ENCODE peak calls at places on chromosomes 13 and 19, in six cellular contexts. One of them, this sample, is unnamed.

GRCh38 chr13:67299072-67299635 is 69.0 kb upstream of the PCDH9 start:
- DNase-seq in small intestine: no peak
- DNase-seq in MM.1S: no peak
- DNase-seq in Caco-2: no peak
- DNase-seq in BE2C: no peak
- DNase-seq in fibroblast of villous mesenchyme: peak
- DNase-seq in this sample: no peak

GRCh38 chr13:111360452-111360851 is 40.0 kb downstream of the TEX29 start:
- DNase-seq in small intestine: no peak
- DNase-seq in MM.1S: no peak
- DNase-seq in Caco-2: no peak
- DNase-seq in BE2C: no peak
- DNase-seq in fibroblast of villous mesenchyme: no peak
- DNase-seq in this sample: no peak

GRCh38 chr19:42125536-42125935 is 6.7 kb downstream of the POU2F2 start:
- DNase-seq in small intestine: no peak
- DNase-seq in MM.1S: no peak
- DNase-seq in Caco-2: no peak
- DNase-seq in BE2C: no peak
- DNase-seq in fibroblast of villous mesenchyme: no peak
- DNase-seq in this sample: no peak

GRCh38 chr13:28964831-28965230 is 144.7 kb downstream of the MTUS2 start:
- DNase-seq in small intestine: no peak
- DNase-seq in MM.1S: no peak
- DNase-seq in Caco-2: no peak
- DNase-seq in BE2C: no peak
- DNase-seq in fibroblast of villous mesenchyme: no peak
- DNase-seq in this sample: no peak

GRCh38 chr19:10701955-10702307 is 692 bp downstream of the QTRT1 start:
- DNase-seq in small intestine: no peak
- DNase-seq in MM.1S: peak
- DNase-seq in Caco-2: no peak
- DNase-seq in BE2C: peak
- DNase-seq in fibroblast of villous mesenchyme: no peak
- DNase-seq in this sample: no peak

GRCh38 chr19:39411832-39412099 is 703 bp upstream of the PLEKHG2 start:
- DNase-seq in small intestine: peak
- DNase-seq in MM.1S: peak
- DNase-seq in Caco-2: peak
- DNase-seq in BE2C: peak
- DNase-seq in fibroblast of villous mesenchyme: peak
- DNase-seq in this sample: peak

GRCh38 chr13:114318624-114319023 is 4.3 kb downstream of the CHAMP1 start:
- DNase-seq in small intestine: no peak
- DNase-seq in MM.1S: no peak
- DNase-seq in Caco-2: no peak
- DNase-seq in BE2C: no peak
- DNase-seq in fibroblast of villous mesenchyme: no peak
- DNase-seq in this sample: no peak

GRCh38 chr13:48559638-48560320 is 26.9 kb upstream of the RCBTB2 start:
- DNase-seq in small intestine: no peak
- DNase-seq in MM.1S: no peak
- DNase-seq in Caco-2: no peak
- DNase-seq in BE2C: no peak
- DNase-seq in fibroblast of villous mesenchyme: peak
- DNase-seq in this sample: no peak

GRCh38 chr19:4415352-4415751 is 12.9 kb downstream of the CHAF1A start:
- DNase-seq in small intestine: peak
- DNase-seq in MM.1S: no peak
- DNase-seq in Caco-2: no peak
- DNase-seq in BE2C: no peak
- DNase-seq in fibroblast of villous mesenchyme: peak
- DNase-seq in this sample: no peak

GRCh38 chr13:110301606-110302131 is 5.3 kb downstream of the COL4A1 start:
- DNase-seq in small intestine: no peak
- DNase-seq in MM.1S: no peak
- DNase-seq in Caco-2: no peak
- DNase-seq in BE2C: no peak
- DNase-seq in fibroblast of villous mesenchyme: peak
- DNase-seq in this sample: no peak

GRCh38 chr13:51747438-51748434 is 56.2 kb downstream of the DHRS12 start:
- DNase-seq in small intestine: no peak
- DNase-seq in MM.1S: no peak
- DNase-seq in Caco-2: no peak
- DNase-seq in BE2C: no peak
- DNase-seq in fibroblast of villous mesenchyme: no peak
- DNase-seq in this sample: no peak

GRCh38 chr19:5131866-5132561 is 163.1 kb downstream of the KDM4B start:
- DNase-seq in small intestine: no peak
- DNase-seq in MM.1S: no peak
- DNase-seq in Caco-2: peak
- DNase-seq in BE2C: no peak
- DNase-seq in fibroblast of villous mesenchyme: no peak
- DNase-seq in this sample: peak

GRCh38 chr13:23180711-23181110 is at the start of gene SGCG:
- DNase-seq in small intestine: no peak
- DNase-seq in MM.1S: no peak
- DNase-seq in Caco-2: no peak
- DNase-seq in BE2C: no peak
- DNase-seq in fibroblast of villous mesenchyme: no peak
- DNase-seq in this sample: no peak

GRCh38 chr13:99985886-99986527 is 4.4 kb downstream of the ZIC2 start:
- DNase-seq in small intestine: no peak
- DNase-seq in MM.1S: no peak
- DNase-seq in Caco-2: no peak
- DNase-seq in BE2C: no peak
- DNase-seq in fibroblast of villous mesenchyme: no peak
- DNase-seq in this sample: no peak

GRCh38 chr13:49694446-49694845 is 3.2 kb upstream of the EBPL start:
- DNase-seq in small intestine: no peak
- DNase-seq in MM.1S: no peak
- DNase-seq in Caco-2: no peak
- DNase-seq in BE2C: no peak
- DNase-seq in fibroblast of villous mesenchyme: no peak
- DNase-seq in this sample: no peak

GRCh38 chr19:47447470-47448359 is 24.0 kb downstream of the SLC8A2 start:
- DNase-seq in small intestine: peak
- DNase-seq in MM.1S: no peak
- DNase-seq in Caco-2: peak
- DNase-seq in BE2C: peak
- DNase-seq in fibroblast of villous mesenchyme: peak
- DNase-seq in this sample: peak

GRCh38 chr19:51219307-51219706 is 5.6 kb upstream of the CD33 start:
- DNase-seq in small intestine: no peak
- DNase-seq in MM.1S: no peak
- DNase-seq in Caco-2: no peak
- DNase-seq in BE2C: no peak
- DNase-seq in fibroblast of villous mesenchyme: no peak
- DNase-seq in this sample: no peak

GRCh38 chr19:6238643-6239281 is 41.0 kb downstream of the MLLT1 start:
- DNase-seq in small intestine: no peak
- DNase-seq in MM.1S: no peak
- DNase-seq in Caco-2: no peak
- DNase-seq in BE2C: peak
- DNase-seq in fibroblast of villous mesenchyme: no peak
- DNase-seq in this sample: no peak

GRCh38 chr13:80312967-80313366 is 28.0 kb downstream of the SPRY2 start:
- DNase-seq in small intestine: no peak
- DNase-seq in MM.1S: no peak
- DNase-seq in Caco-2: no peak
- DNase-seq in BE2C: no peak
- DNase-seq in fibroblast of villous mesenchyme: no peak
- DNase-seq in this sample: no peak

GRCh38 chr19:14097532-14098151 is 7.1 kb upstream of the SAMD1 start:
- DNase-seq in small intestine: no peak
- DNase-seq in MM.1S: no peak
- DNase-seq in Caco-2: peak
- DNase-seq in BE2C: no peak
- DNase-seq in fibroblast of villous mesenchyme: no peak
- DNase-seq in this sample: no peak

GRCh38 chr19:42555801-42556200 is 27.5 kb upstream of the CEACAM1 start:
- DNase-seq in small intestine: no peak
- DNase-seq in MM.1S: no peak
- DNase-seq in Caco-2: no peak
- DNase-seq in BE2C: no peak
- DNase-seq in fibroblast of villous mesenchyme: no peak
- DNase-seq in this sample: no peak

GRCh38 chr13:49840667-49841066 is 48.2 kb upstream of the KPNA3 start:
- DNase-seq in small intestine: no peak
- DNase-seq in MM.1S: no peak
- DNase-seq in Caco-2: no peak
- DNase-seq in BE2C: no peak
- DNase-seq in fibroblast of villous mesenchyme: no peak
- DNase-seq in this sample: no peak

GRCh38 chr19:38869160-38869835 is 8.8 kb downstream of the RINL start:
- DNase-seq in small intestine: no peak
- DNase-seq in MM.1S: no peak
- DNase-seq in Caco-2: no peak
- DNase-seq in BE2C: peak
- DNase-seq in fibroblast of villous mesenchyme: no peak
- DNase-seq in this sample: no peak

GRCh38 chr19:18457478-18458331 is 19.8 kb upstream of the ISYNA1 start:
- DNase-seq in small intestine: no peak
- DNase-seq in MM.1S: no peak
- DNase-seq in Caco-2: no peak
- DNase-seq in BE2C: no peak
- DNase-seq in fibroblast of villous mesenchyme: no peak
- DNase-seq in this sample: no peak

GRCh38 chr13:74015137-74015536 is 119.1 kb downstream of the KLF12 start:
- DNase-seq in small intestine: no peak
- DNase-seq in MM.1S: no peak
- DNase-seq in Caco-2: no peak
- DNase-seq in BE2C: no peak
- DNase-seq in fibroblast of villous mesenchyme: no peak
- DNase-seq in this sample: peak

GRCh38 chr13:23516190-23516589 is 54.0 kb upstream of the TNFRSF19 start:
- DNase-seq in small intestine: no peak
- DNase-seq in MM.1S: no peak
- DNase-seq in Caco-2: no peak
- DNase-seq in BE2C: no peak
- DNase-seq in fibroblast of villous mesenchyme: no peak
- DNase-seq in this sample: no peak

GRCh38 chr19:33234092-33234491 is 8.4 kb upstream of the SLC7A10 start:
- DNase-seq in small intestine: no peak
- DNase-seq in MM.1S: no peak
- DNase-seq in Caco-2: no peak
- DNase-seq in BE2C: no peak
- DNase-seq in fibroblast of villous mesenchyme: no peak
- DNase-seq in this sample: no peak

GRCh38 chr13:77506874-77507273 is 28.6 kb upstream of the SCEL start:
- DNase-seq in small intestine: no peak
- DNase-seq in MM.1S: peak
- DNase-seq in Caco-2: no peak
- DNase-seq in BE2C: no peak
- DNase-seq in fibroblast of villous mesenchyme: no peak
- DNase-seq in this sample: no peak

GRCh38 chr19:6534451-6535093 is 3.7 kb downstream of the TNFSF9 start:
- DNase-seq in small intestine: no peak
- DNase-seq in MM.1S: no peak
- DNase-seq in Caco-2: no peak
- DNase-seq in BE2C: no peak
- DNase-seq in fibroblast of villous mesenchyme: no peak
- DNase-seq in this sample: no peak

GRCh38 chr19:50173144-50173543 is 10.1 kb upstream of the IZUMO2 start:
- DNase-seq in small intestine: peak
- DNase-seq in MM.1S: peak
- DNase-seq in Caco-2: peak
- DNase-seq in BE2C: no peak
- DNase-seq in fibroblast of villous mesenchyme: no peak
- DNase-seq in this sample: no peak

DNA sequence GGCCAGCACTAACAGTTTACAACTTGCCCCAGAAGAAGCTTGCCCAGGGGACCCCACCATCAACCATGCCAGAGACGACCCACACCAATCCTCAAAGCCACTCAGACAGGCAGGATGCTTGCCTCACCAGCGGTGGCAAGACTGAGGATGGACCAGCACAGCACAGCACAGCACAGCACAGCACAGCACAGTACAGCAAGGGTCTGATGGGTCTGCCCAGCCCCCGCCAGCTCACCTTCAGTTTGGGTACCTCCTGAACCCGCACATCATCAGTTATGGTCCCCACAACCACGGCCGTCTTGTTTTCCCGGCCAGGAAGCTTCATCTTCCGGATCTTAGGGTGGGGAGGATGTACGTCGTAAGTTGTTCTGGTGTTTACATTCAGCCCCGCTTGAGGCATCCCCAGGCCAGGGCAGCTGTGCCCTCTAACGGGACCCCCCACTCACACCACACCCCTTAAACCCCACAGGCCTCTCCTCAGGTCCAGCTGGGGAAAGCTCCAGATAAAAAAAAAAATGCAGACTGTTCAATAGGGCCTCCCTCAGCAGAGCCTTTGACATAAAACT is 1.7 kb upstream of the FAM83E start:
- DNase-seq in small intestine: no peak
- DNase-seq in MM.1S: no peak
- DNase-seq in Caco-2: no peak
- DNase-seq in BE2C: no peak
- DNase-seq in fibroblast of villous mesenchyme: no peak
- DNase-seq in this sample: no peak
- H3K4me3 ChIP-seq in small intestine: no peak
- H3K4me3 ChIP-seq in MM.1S: no peak
- H3K4me3 ChIP-seq in Caco-2: no peak
- H3K4me3 ChIP-seq in BE2C: peak
- H3K4me3 ChIP-seq in fibroblast of villous mesenchyme: peak
- H3K4me3 ChIP-seq in this sample: no peak

GRCh38 chr13:90928109-90928508 is 419.4 kb upstream of the MIR17HG start:
- DNase-seq in small intestine: no peak
- DNase-seq in MM.1S: no peak
- DNase-seq in Caco-2: no peak
- DNase-seq in BE2C: no peak
- DNase-seq in fibroblast of villous mesenchyme: no peak
- DNase-seq in this sample: no peak
- H3K4me3 ChIP-seq in small intestine: no peak
- H3K4me3 ChIP-seq in MM.1S: no peak
- H3K4me3 ChIP-seq in Caco-2: no peak
- H3K4me3 ChIP-seq in BE2C: no peak
- H3K4me3 ChIP-seq in fibroblast of villous mesenchyme: no peak
- H3K4me3 ChIP-seq in this sample: no peak

GRCh38 chr19:35138305-35138799 is 272 bp upstream of the FXYD1 start:
- DNase-seq in small intestine: no peak
- DNase-seq in MM.1S: no peak
- DNase-seq in Caco-2: no peak
- DNase-seq in BE2C: no peak
- DNase-seq in fibroblast of villous mesenchyme: peak
- DNase-seq in this sample: no peak
- H3K4me3 ChIP-seq in small intestine: no peak
- H3K4me3 ChIP-seq in MM.1S: no peak
- H3K4me3 ChIP-seq in Caco-2: no peak
- H3K4me3 ChIP-seq in BE2C: no peak
- H3K4me3 ChIP-seq in fibroblast of villous mesenchyme: no peak
- H3K4me3 ChIP-seq in this sample: no peak

DNA sequence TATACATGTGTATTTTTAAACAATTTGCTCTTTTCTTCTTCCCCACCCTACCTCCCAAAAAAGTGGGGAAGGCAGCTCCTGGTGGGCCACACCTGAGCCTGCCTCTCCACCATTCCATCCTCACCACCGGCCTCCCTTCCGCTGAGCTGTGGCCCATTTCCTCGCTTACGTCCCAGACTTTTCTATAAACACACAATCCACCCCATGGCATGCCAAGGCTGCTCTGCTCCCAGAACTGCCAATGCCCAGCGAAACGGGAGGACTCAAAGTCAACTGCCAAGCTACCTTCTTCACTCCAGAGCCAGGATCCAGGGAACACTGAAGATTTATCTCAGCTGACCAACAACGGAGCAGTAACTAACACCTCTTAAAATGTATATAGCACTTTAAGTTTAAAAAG is 2.8 kb downstream of the N4BP2L1 start:
- DNase-seq in small intestine: no peak
- DNase-seq in MM.1S: no peak
- DNase-seq in Caco-2: no peak
- DNase-seq in BE2C: no peak
- DNase-seq in fibroblast of villous mesenchyme: no peak
- DNase-seq in this sample: no peak
- H3K4me3 ChIP-seq in small intestine: no peak
- H3K4me3 ChIP-seq in MM.1S: peak
- H3K4me3 ChIP-seq in Caco-2: no peak
- H3K4me3 ChIP-seq in BE2C: no peak
- H3K4me3 ChIP-seq in fibroblast of villous mesenchyme: no peak
- H3K4me3 ChIP-seq in this sample: no peak

This sample was measured in Jurkat, Clone E6-1.